ENCODE peak calls at places on chromosomes 11 and 22, in six cellular contexts. One of them, this sample, is unnamed. For H3K9me3, the result is how much of the 10 kb centered on the place peaks cover.

GRCh38 chr11:68113986-68114385 is 7.2 kb downstream of the CHKA start:
- DNase-seq in mammary epithelial cell: no peak
- DNase-seq in colonic mucosa: no peak
- DNase-seq in A549: no peak
- DNase-seq in lung: no peak
- DNase-seq in GM12878: no peak
- DNase-seq in this sample: no peak

GRCh38 chr11:75577198-75577597 is 15.1 kb downstream of the SERPINH1 start:
- DNase-seq in mammary epithelial cell: no peak
- DNase-seq in colonic mucosa: peak
- DNase-seq in A549: peak
- DNase-seq in lung: no peak
- DNase-seq in GM12878: no peak
- DNase-seq in this sample: no peak

GRCh38 chr11:133548641-133549040 is 16.3 kb upstream of the OPCML start:
- DNase-seq in mammary epithelial cell: no peak
- DNase-seq in colonic mucosa: no peak
- DNase-seq in A549: no peak
- DNase-seq in lung: no peak
- DNase-seq in GM12878: no peak
- DNase-seq in this sample: peak

GRCh38 chr11:103584021-103584420 is 452.4 kb upstream of the DDI1 start:
- DNase-seq in mammary epithelial cell: no peak
- DNase-seq in colonic mucosa: no peak
- DNase-seq in A549: no peak
- DNase-seq in lung: no peak
- DNase-seq in GM12878: no peak
- DNase-seq in this sample: no peak

GRCh38 chr11:60242607-60243292 is at the start of gene MS4A4E:
- DNase-seq in mammary epithelial cell: no peak
- DNase-seq in colonic mucosa: no peak
- DNase-seq in A549: no peak
- DNase-seq in lung: no peak
- DNase-seq in GM12878: no peak
- DNase-seq in this sample: no peak

GRCh38 chr11:99368579-99368978 is 347.8 kb downstream of the CNTN5 start:
- DNase-seq in mammary epithelial cell: no peak
- DNase-seq in colonic mucosa: no peak
- DNase-seq in A549: no peak
- DNase-seq in lung: no peak
- DNase-seq in GM12878: no peak
- DNase-seq in this sample: no peak

GRCh38 chr11:78768947-78769346 is 194.3 kb upstream of the NARS2 start:
- DNase-seq in mammary epithelial cell: no peak
- DNase-seq in colonic mucosa: no peak
- DNase-seq in A549: no peak
- DNase-seq in lung: no peak
- DNase-seq in GM12878: no peak
- DNase-seq in this sample: no peak

GRCh38 chr22:27794244-27794643 is 7.3 kb downstream of the MN1 start:
- DNase-seq in mammary epithelial cell: no peak
- DNase-seq in colonic mucosa: no peak
- DNase-seq in A549: no peak
- DNase-seq in lung: no peak
- DNase-seq in GM12878: no peak
- DNase-seq in this sample: no peak

GRCh38 chr11:93542753-93543246 is 391 bp downstream of the SMCO4 start:
- DNase-seq in mammary epithelial cell: no peak
- DNase-seq in colonic mucosa: peak
- DNase-seq in A549: no peak
- DNase-seq in lung: no peak
- DNase-seq in GM12878: no peak
- DNase-seq in this sample: no peak

GRCh38 chr11:62004473-62004872 is 37.0 kb upstream of the FTH1 start:
- DNase-seq in mammary epithelial cell: peak
- DNase-seq in colonic mucosa: no peak
- DNase-seq in A549: no peak
- DNase-seq in lung: no peak
- DNase-seq in GM12878: peak
- DNase-seq in this sample: no peak

GRCh38 chr11:64372802-64373597 is 14.0 kb downstream of the RPS6KA4 start:
- DNase-seq in mammary epithelial cell: no peak
- DNase-seq in colonic mucosa: no peak
- DNase-seq in A549: peak
- DNase-seq in lung: no peak
- DNase-seq in GM12878: no peak
- DNase-seq in this sample: no peak

GRCh38 chr11:120751550-120751949 is 240.0 kb downstream of the GRIK4 start:
- DNase-seq in mammary epithelial cell: no peak
- DNase-seq in colonic mucosa: no peak
- DNase-seq in A549: no peak
- DNase-seq in lung: no peak
- DNase-seq in GM12878: no peak
- DNase-seq in this sample: no peak

GRCh38 chr22:45101828-45102227 is 61.9 kb upstream of the NUP50 start:
- DNase-seq in mammary epithelial cell: peak
- DNase-seq in colonic mucosa: peak
- DNase-seq in A549: peak
- DNase-seq in lung: peak
- DNase-seq in GM12878: no peak
- DNase-seq in this sample: no peak

GRCh38 chr11:131656839-131657211 is 286.4 kb downstream of the NTM start:
- DNase-seq in mammary epithelial cell: no peak
- DNase-seq in colonic mucosa: no peak
- DNase-seq in A549: no peak
- DNase-seq in lung: no peak
- DNase-seq in GM12878: no peak
- DNase-seq in this sample: no peak

GRCh38 chr11:134275534-134276395 is at the start of gene GLB1L3:
- DNase-seq in mammary epithelial cell: peak
- DNase-seq in colonic mucosa: no peak
- DNase-seq in A549: peak
- DNase-seq in lung: no peak
- DNase-seq in GM12878: no peak
- DNase-seq in this sample: peak

GRCh38 chr11:1498262-1498661 is 11.7 kb upstream of the MOB2 start:
- DNase-seq in mammary epithelial cell: no peak
- DNase-seq in colonic mucosa: no peak
- DNase-seq in A549: no peak
- DNase-seq in lung: no peak
- DNase-seq in GM12878: no peak
- DNase-seq in this sample: no peak

GRCh38 chr11:118224512-118225180 is at the start of gene JAML:
- DNase-seq in mammary epithelial cell: no peak
- DNase-seq in colonic mucosa: no peak
- DNase-seq in A549: no peak
- DNase-seq in lung: no peak
- DNase-seq in GM12878: no peak
- DNase-seq in this sample: no peak

GRCh38 chr22:39317756-39318506 is 1.5 kb downstream of the RPL3 start:
- DNase-seq in mammary epithelial cell: no peak
- DNase-seq in colonic mucosa: no peak
- DNase-seq in A549: no peak
- DNase-seq in lung: no peak
- DNase-seq in GM12878: no peak
- DNase-seq in this sample: no peak

GRCh38 chr11:41113160-41113559 is 346.3 kb downstream of the LRRC4C start:
- DNase-seq in mammary epithelial cell: no peak
- DNase-seq in colonic mucosa: no peak
- DNase-seq in A549: no peak
- DNase-seq in lung: no peak
- DNase-seq in GM12878: no peak
- DNase-seq in this sample: no peak

GRCh38 chr22:35604671-35605457 is 12.3 kb downstream of the MB start:
- DNase-seq in mammary epithelial cell: peak
- DNase-seq in colonic mucosa: no peak
- DNase-seq in A549: no peak
- DNase-seq in lung: no peak
- DNase-seq in GM12878: no peak
- DNase-seq in this sample: no peak

GRCh38 chr11:102868359-102868758 is 6.4 kb downstream of the MMP12 start:
- DNase-seq in mammary epithelial cell: peak
- DNase-seq in colonic mucosa: no peak
- DNase-seq in A549: no peak
- DNase-seq in lung: no peak
- DNase-seq in GM12878: no peak
- DNase-seq in this sample: no peak

GRCh38 chr11:47215366-47215925 is 672 bp downstream of the DDB2 start:
- DNase-seq in mammary epithelial cell: peak
- DNase-seq in colonic mucosa: peak
- DNase-seq in A549: no peak
- DNase-seq in lung: no peak
- DNase-seq in GM12878: peak
- DNase-seq in this sample: no peak

GRCh38 chr22:30969532-30970355 is 679 bp downstream of the TUG1 start:
- DNase-seq in mammary epithelial cell: peak
- DNase-seq in colonic mucosa: peak
- DNase-seq in A549: peak
- DNase-seq in lung: peak
- DNase-seq in GM12878: no peak
- DNase-seq in this sample: no peak

GRCh38 chr11:67545280-67545679 is 22.0 kb upstream of the CABP2 start:
- DNase-seq in mammary epithelial cell: no peak
- DNase-seq in colonic mucosa: peak
- DNase-seq in A549: no peak
- DNase-seq in lung: no peak
- DNase-seq in GM12878: no peak
- DNase-seq in this sample: no peak

GRCh38 chr22:49554296-49554625 is 273.4 kb downstream of the BRD1 start:
- DNase-seq in mammary epithelial cell: no peak
- DNase-seq in colonic mucosa: no peak
- DNase-seq in A549: no peak
- DNase-seq in lung: no peak
- DNase-seq in GM12878: no peak
- DNase-seq in this sample: no peak
- H3K9me3 ChIP-seq in mammary epithelial cell: under half
- H3K9me3 ChIP-seq in colonic mucosa: under half
- H3K9me3 ChIP-seq in A549: under half
- H3K9me3 ChIP-seq in lung: under half
- H3K9me3 ChIP-seq in GM12878: under half
- H3K9me3 ChIP-seq in this sample: under half

GRCh38 chr11:77087723-77088225 is 14.9 kb upstream of the OMP start:
- DNase-seq in mammary epithelial cell: no peak
- DNase-seq in colonic mucosa: no peak
- DNase-seq in A549: no peak
- DNase-seq in lung: no peak
- DNase-seq in GM12878: no peak
- DNase-seq in this sample: no peak

GRCh38 chr11:77084581-77085191 is 17.9 kb downstream of the CAPN5 start:
- DNase-seq in mammary epithelial cell: no peak
- DNase-seq in colonic mucosa: no peak
- DNase-seq in A549: no peak
- DNase-seq in lung: no peak
- DNase-seq in GM12878: no peak
- DNase-seq in this sample: no peak

GRCh38 chr11:77085652-77086051 is 17.0 kb upstream of the OMP start:
- DNase-seq in mammary epithelial cell: no peak
- DNase-seq in colonic mucosa: no peak
- DNase-seq in A549: no peak
- DNase-seq in lung: no peak
- DNase-seq in GM12878: no peak
- DNase-seq in this sample: no peak

GRCh38 chr11:77088236-77089003 is 14.2 kb upstream of the OMP start:
- DNase-seq in mammary epithelial cell: no peak
- DNase-seq in colonic mucosa: peak
- DNase-seq in A549: no peak
- DNase-seq in lung: no peak
- DNase-seq in GM12878: no peak
- DNase-seq in this sample: no peak

DNA sequence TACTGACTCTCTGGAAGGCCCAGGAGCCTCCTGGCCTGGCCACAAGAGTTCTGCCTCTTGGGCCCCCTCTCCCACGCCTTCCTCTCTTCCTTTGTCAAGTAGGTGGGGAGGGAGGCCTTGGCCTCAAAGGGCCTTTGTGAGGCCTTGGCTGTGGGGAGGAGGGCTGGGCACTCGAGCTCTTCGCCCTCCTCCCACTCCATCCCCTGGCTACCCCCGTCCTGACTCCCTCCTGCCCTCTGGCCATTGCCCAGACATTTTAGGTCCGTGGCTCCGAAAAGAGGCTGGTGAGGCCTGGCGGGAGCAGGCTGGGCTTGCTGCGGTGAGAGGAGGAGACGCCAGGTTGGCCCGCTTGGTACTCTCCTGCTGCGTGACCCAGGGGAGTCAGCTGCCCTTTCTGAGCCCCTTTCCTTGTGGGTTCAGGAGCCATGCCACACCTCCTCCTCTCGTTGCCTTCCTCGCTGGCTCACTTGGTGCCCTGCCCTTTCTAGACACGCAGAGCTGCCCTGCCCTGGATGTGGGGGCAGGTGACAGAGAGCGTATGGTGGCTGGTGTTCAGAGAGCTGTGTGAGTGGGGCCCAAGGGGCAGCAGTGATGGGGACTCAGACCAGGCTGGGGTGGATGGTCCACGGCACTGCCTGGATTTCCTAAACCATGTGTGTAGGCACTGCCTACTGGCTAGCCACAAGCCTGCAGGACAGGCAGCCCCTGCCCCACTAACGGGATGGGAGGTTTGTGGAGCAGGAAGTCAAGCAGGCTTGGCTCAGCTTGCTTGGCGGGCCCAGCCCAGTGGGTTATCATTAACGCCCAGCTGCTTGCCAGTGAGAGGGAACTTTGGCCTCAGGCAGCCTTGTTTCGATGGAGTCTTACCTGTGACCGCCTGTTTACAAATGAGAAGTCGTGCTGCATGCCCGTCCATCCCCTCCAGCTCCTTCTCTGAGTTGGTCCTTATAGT is 15.8 kb upstream of the OMP start:
- DNase-seq in mammary epithelial cell: no peak
- DNase-seq in colonic mucosa: peak
- DNase-seq in A549: no peak
- DNase-seq in lung: no peak
- DNase-seq in GM12878: no peak
- DNase-seq in this sample: no peak
- H3K27ac ChIP-seq in mammary epithelial cell: no peak
- H3K27ac ChIP-seq in colonic mucosa: peak
- H3K27ac ChIP-seq in A549: no peak
- H3K27ac ChIP-seq in lung: no peak
- H3K27ac ChIP-seq in GM12878: no peak
- H3K27ac ChIP-seq in this sample: no peak

DNA sequence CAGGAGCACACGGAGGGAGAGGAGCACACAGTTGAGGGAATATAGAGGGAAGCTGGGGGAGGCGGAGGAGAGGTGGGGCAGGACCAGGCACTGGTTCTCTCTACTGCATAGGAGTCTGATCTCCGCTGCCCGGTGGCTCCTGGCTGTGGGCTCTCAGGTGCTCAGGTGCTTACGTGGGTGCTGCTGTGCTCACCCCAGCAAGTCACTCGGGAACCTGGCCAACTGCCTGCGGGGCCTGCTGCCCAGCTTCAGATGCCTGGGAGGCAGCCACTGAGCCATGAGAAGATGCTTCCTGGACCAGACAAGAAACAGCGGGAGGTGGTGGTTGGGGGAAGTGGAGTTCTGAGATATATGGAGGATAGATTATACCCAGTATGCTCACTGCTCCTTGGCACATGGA is 1303.4 kb downstream of the TBC1D22A start:
- DNase-seq in mammary epithelial cell: no peak
- DNase-seq in colonic mucosa: no peak
- DNase-seq in A549: no peak
- DNase-seq in lung: no peak
- DNase-seq in GM12878: no peak
- DNase-seq in this sample: no peak
- H3K9me3 ChIP-seq in mammary epithelial cell: half or more
- H3K9me3 ChIP-seq in colonic mucosa: under half
- H3K9me3 ChIP-seq in A549: under half
- H3K9me3 ChIP-seq in lung: under half
- H3K9me3 ChIP-seq in GM12878: under half
- H3K9me3 ChIP-seq in this sample: under half

GRCh38 chr11:66007201-66007634 is 4.6 kb upstream of the CST6 start:
- DNase-seq in mammary epithelial cell: no peak
- DNase-seq in colonic mucosa: no peak
- DNase-seq in A549: no peak
- DNase-seq in lung: no peak
- DNase-seq in GM12878: no peak
- DNase-seq in this sample: no peak
- H3K27ac ChIP-seq in mammary epithelial cell: no peak
- H3K27ac ChIP-seq in colonic mucosa: no peak
- H3K27ac ChIP-seq in A549: no peak
- H3K27ac ChIP-seq in lung: no peak
- H3K27ac ChIP-seq in GM12878: no peak
- H3K27ac ChIP-seq in this sample: no peak